ENCODE peak calls at places on chromosomes 2 and 18, in four cellular contexts. One of them, this sample, is unnamed.

GRCh38 chr2:237487496-237487895 is 445 bp downstream of the MLPH start:
- DNase-seq in putamen: no peak
- DNase-seq in H54: no peak
- DNase-seq in HTR-8/SVneo: no peak
- DNase-seq in this sample: no peak

GRCh38 chr2:32946314-32947075 is at the start of gene LTBP1:
- DNase-seq in putamen: peak
- DNase-seq in H54: peak
- DNase-seq in HTR-8/SVneo: peak
- DNase-seq in this sample: peak

GRCh38 chr2:102155703-102156515 is 13.4 kb downstream of the IL1R1 start:
- DNase-seq in putamen: no peak
- DNase-seq in H54: no peak
- DNase-seq in HTR-8/SVneo: no peak
- DNase-seq in this sample: no peak

GRCh38 chr2:34242741-34243123 is 643.6 kb upstream of the FAM98A start:
- DNase-seq in putamen: no peak
- DNase-seq in H54: no peak
- DNase-seq in HTR-8/SVneo: no peak
- DNase-seq in this sample: no peak

GRCh38 chr2:70656421-70657010 is 102.9 kb upstream of the TGFA start:
- DNase-seq in putamen: no peak
- DNase-seq in H54: no peak
- DNase-seq in HTR-8/SVneo: no peak
- DNase-seq in this sample: no peak

GRCh38 chr18:9825571-9826073 is 60.2 kb upstream of the TXNDC2 start:
- DNase-seq in putamen: peak
- DNase-seq in H54: peak
- DNase-seq in HTR-8/SVneo: peak
- DNase-seq in this sample: peak

GRCh38 chr2:233267516-233268245 is 16.2 kb downstream of the ATG16L1 start:
- DNase-seq in putamen: no peak
- DNase-seq in H54: no peak
- DNase-seq in HTR-8/SVneo: no peak
- DNase-seq in this sample: no peak

GRCh38 chr2:211423018-211423417 is 866.6 kb downstream of the CPS1 start:
- DNase-seq in putamen: no peak
- DNase-seq in H54: no peak
- DNase-seq in HTR-8/SVneo: no peak
- DNase-seq in this sample: no peak

GRCh38 chr2:239927424-239927981 is 97.6 kb downstream of the NDUFA10 start:
- DNase-seq in putamen: no peak
- DNase-seq in H54: peak
- DNase-seq in HTR-8/SVneo: peak
- DNase-seq in this sample: peak

GRCh38 chr2:227607969-227608368 is 6.7 kb downstream of the SCYGR3 start:
- DNase-seq in putamen: no peak
- DNase-seq in H54: no peak
- DNase-seq in HTR-8/SVneo: no peak
- DNase-seq in this sample: no peak

GRCh38 chr18:35386600-35387366 is 9.6 kb upstream of the ZNF396 start:
- DNase-seq in putamen: peak
- DNase-seq in H54: peak
- DNase-seq in HTR-8/SVneo: peak
- DNase-seq in this sample: peak

GRCh38 chr2:219418570-219419189 is 503 bp downstream of the DES start:
- DNase-seq in putamen: no peak
- DNase-seq in H54: no peak
- DNase-seq in HTR-8/SVneo: no peak
- DNase-seq in this sample: no peak

GRCh38 chr2:231621051-231621879 is 28.6 kb downstream of the TEX44 start:
- DNase-seq in putamen: no peak
- DNase-seq in H54: no peak
- DNase-seq in HTR-8/SVneo: no peak
- DNase-seq in this sample: no peak

GRCh38 chr2:142965464-142965863 is 88.0 kb downstream of the KYNU start:
- DNase-seq in putamen: no peak
- DNase-seq in H54: no peak
- DNase-seq in HTR-8/SVneo: no peak
- DNase-seq in this sample: peak

GRCh38 chr2:163735692-163736432 is at the start of gene FIGN:
- DNase-seq in putamen: peak
- DNase-seq in H54: peak
- DNase-seq in HTR-8/SVneo: peak
- DNase-seq in this sample: peak

GRCh38 chr2:182907081-182907830 is 40.8 kb upstream of the FRZB start:
- DNase-seq in putamen: no peak
- DNase-seq in H54: no peak
- DNase-seq in HTR-8/SVneo: no peak
- DNase-seq in this sample: no peak

GRCh38 chr2:105502625-105503334 is 103.9 kb upstream of the FHL2 start:
- DNase-seq in putamen: no peak
- DNase-seq in H54: no peak
- DNase-seq in HTR-8/SVneo: no peak
- DNase-seq in this sample: no peak

GRCh38 chr2:196500686-196501431 is 138.7 kb upstream of the CCDC150 start:
- DNase-seq in putamen: no peak
- DNase-seq in H54: no peak
- DNase-seq in HTR-8/SVneo: peak
- DNase-seq in this sample: peak

GRCh38 chr2:37324786-37325624 is at the start of gene PRKD3:
- DNase-seq in putamen: no peak
- DNase-seq in H54: peak
- DNase-seq in HTR-8/SVneo: peak
- DNase-seq in this sample: peak

GRCh38 chr2:102049756-102050443 is 58.1 kb downstream of the IL1R2 start:
- DNase-seq in putamen: peak
- DNase-seq in H54: no peak
- DNase-seq in HTR-8/SVneo: no peak
- DNase-seq in this sample: no peak

GRCh38 chr2:18552351-18553077 is 7.9 kb downstream of the RDH14 start:
- DNase-seq in putamen: no peak
- DNase-seq in H54: no peak
- DNase-seq in HTR-8/SVneo: no peak
- DNase-seq in this sample: no peak

GRCh38 chr2:75846683-75847190 is 136.0 kb upstream of the GCFC2 start:
- DNase-seq in putamen: no peak
- DNase-seq in H54: no peak
- DNase-seq in HTR-8/SVneo: no peak
- DNase-seq in this sample: no peak

GRCh38 chr2:227761734-227762476 is 16.2 kb downstream of the SCYGR8 start:
- DNase-seq in putamen: no peak
- DNase-seq in H54: no peak
- DNase-seq in HTR-8/SVneo: no peak
- DNase-seq in this sample: no peak

GRCh38 chr2:3656762-3657691 is 973 bp upstream of the ALLC start:
- DNase-seq in putamen: peak
- DNase-seq in H54: no peak
- DNase-seq in HTR-8/SVneo: no peak
- DNase-seq in this sample: no peak

GRCh38 chr2:39379643-39380524 is 57.2 kb downstream of the MAP4K3 start:
- DNase-seq in putamen: peak
- DNase-seq in H54: no peak
- DNase-seq in HTR-8/SVneo: peak
- DNase-seq in this sample: peak

GRCh38 chr2:79005211-79005610 is 20.3 kb upstream of the REG3G start:
- DNase-seq in putamen: no peak
- DNase-seq in H54: no peak
- DNase-seq in HTR-8/SVneo: no peak
- DNase-seq in this sample: no peak